ENCODE peak calls at places on chromosomes 2 and 18, in seven cellular contexts. X is T-cell; C is AG04450; H is DMS 273 treated with DMSO at 0.1 percent for 48 hours; A is NCI-H446 treated with DMSO at 0.1 percent for 48 hours; M is stimulated activated CD8-positive, alpha-beta memory T cell treated with anti-CD3 and anti-CD28 coated beads, Interleukin-4, amount 100 ng/mL, for 1 hour; U is stimulated activated naive B cell treated with anti-CD40 and anti-IgM and Interleukin-4, amounts not matched to agents 10 μg/mL and 1 μg/mL and 100 μg/mL, for 72 hours. E is an unnamed sample.
A peak's percentile ranks its signal among the peaks of the same experiment; 100 is the strongest.

GRCh38 chr2:53129851-53130250 is 637.8 kb upstream of the CHAC2 start:
- DNase-seq in A (no peak), M (no peak), X (no peak), C (peak; percentile 47), H (no peak), U (no peak), E (no peak)

GRCh38 chr2:29516767-29517166 is 401.6 kb downstream of the CLIP4 start:
- DNase-seq in A (no peak), U (no peak), M (no peak), X (no peak), H (no peak), C (no peak), E (no peak)

GRCh38 chr2:38076250-38076709 is 329 bp upstream of the CYP1B1 start:
- DNase-seq in A (no peak), H (peak; percentile 54), M (no peak), C (no peak), U (peak; percentile 56), X (no peak), E (no peak)

GRCh38 chr2:109170645-109171044 is 41.6 kb downstream of the SH3RF3 start:
- DNase-seq in H (no peak), U (no peak), M (no peak), A (no peak), X (no peak), C (no peak), E (no peak)

GRCh38 chr2:3639653-3640052 is 18.3 kb upstream of the ALLC start:
- DNase-seq in M (no peak), A (no peak), X (no peak), U (no peak), H (no peak), C (no peak), E (no peak)

GRCh38 chr2:12164689-12165088 is 418.3 kb downstream of the LPIN1 start:
- DNase-seq in H (no peak), U (no peak), M (no peak), C (no peak), X (no peak), A (no peak), E (no peak)

GRCh38 chr2:33378551-33379220 is 97.8 kb upstream of the RASGRP3 start:
- DNase-seq in U (no peak), X (no peak), H (no peak), C (no peak), A (no peak), M (no peak), E (no peak)

GRCh38 chr2:238528953-238529781 is 102.4 kb downstream of the ASB1 start:
- DNase-seq in M (no peak), X (no peak), H (no peak), C (peak; percentile 44), U (no peak), A (no peak), E (no peak)

GRCh38 chr2:162826901-162827300 is 11.7 kb downstream of the KCNH7 start:
- DNase-seq in U (no peak), M (no peak), H (no peak), X (no peak), A (no peak), C (no peak), E (no peak)

GRCh38 chr2:168118733-168119518 is 128.5 kb downstream of the STK39 start:
- DNase-seq in U (peak; percentile 40), H (no peak), C (peak; percentile 54), M (no peak), A (peak; percentile 27), X (no peak), E (peak; percentile 9)

GRCh38 chr2:72162574-72162973 is 14.9 kb upstream of the CYP26B1 start:
- DNase-seq in C (no peak), H (no peak), A (no peak), X (no peak), U (no peak), M (no peak), E (no peak)

GRCh38 chr18:37441821-37442220 is 123.8 kb downstream of the CELF4 start:
- DNase-seq in C (no peak), H (no peak), A (no peak), M (no peak), X (no peak), U (no peak), E (no peak)

GRCh38 chr2:239188536-239188935 is 212.3 kb downstream of the HDAC4 start:
- DNase-seq in U (no peak), X (no peak), H (no peak), C (no peak), A (no peak), M (no peak), E (no peak)

GRCh38 chr2:207782238-207783030 is 12.7 kb upstream of the FZD5 start:
- DNase-seq in H (no peak), U (no peak), X (no peak), A (no peak), M (no peak), C (no peak), E (no peak)

GRCh38 chr2:113858764-113859163 is 31.1 kb upstream of the ACTR3 start:
- DNase-seq in M (no peak), H (no peak), X (no peak), U (no peak), C (peak; percentile 66), A (no peak), E (no peak)

GRCh38 chr2:174341301-174341994 is 6.7 kb downstream of the SP9 start:
- DNase-seq in X (peak; percentile 85), A (peak; percentile 35), U (peak; percentile 83), C (peak; percentile 47), H (peak; percentile 69), M (peak; percentile 71), E (no peak)

GRCh38 chr2:239719791-239720410 is 305.2 kb downstream of the NDUFA10 start:
- DNase-seq in A (no peak), M (no peak), H (no peak), C (no peak), U (no peak), X (no peak), E (no peak)

GRCh38 chr18:46324556-46324955 is 220.4 kb downstream of the HAUS1 start:
- DNase-seq in M (no peak), X (no peak), C (peak; percentile 11), A (no peak), H (peak; percentile 29), U (no peak), E (peak; percentile 77)

GRCh38 chr2:42554392-42554791 is 14.0 kb upstream of the MTA3 start:
- DNase-seq in M (no peak), H (no peak), C (no peak), U (no peak), X (no peak), A (no peak), E (no peak)

GRCh38 chr2:199392363-199392762 is 65.4 kb downstream of the SATB2 start:
- DNase-seq in U (no peak), M (no peak), A (no peak), C (no peak), X (no peak), H (no peak), E (no peak)

GRCh38 chr2:173134703-173135102 is 59.1 kb downstream of the MAP3K20 start:
- DNase-seq in U (no peak), H (no peak), X (no peak), M (no peak), A (no peak), C (no peak), E (no peak)

GRCh38 chr2:232875256-232876070 is 5.4 kb downstream of the SNORC start:
- DNase-seq in C (no peak), H (no peak), X (no peak), U (no peak), A (no peak), M (no peak), E (no peak)

GRCh38 chr2:96828874-96829273 is 12.8 kb downstream of the CNNM3 start:
- DNase-seq in X (no peak), C (no peak), U (no peak), M (no peak), A (no peak), H (no peak), E (no peak)

GRCh38 chr2:164479460-164479859 is 141.8 kb downstream of the GRB14 start:
- DNase-seq in U (no peak), M (no peak), A (peak; percentile 53), C (no peak), H (no peak), X (no peak), E (no peak)

GRCh38 chr2:101616411-101616810 is 81.1 kb upstream of the MAP4K4 start:
- DNase-seq in U (no peak), X (no peak), H (peak; percentile 52), C (no peak), A (peak; percentile 34), M (no peak), E (no peak)

GRCh38 chr18:47970664-47971523 is 40.4 kb upstream of the SMAD2 start:
- DNase-seq in C (no peak), A (no peak), X (no peak), M (no peak), H (no peak), U (no peak), E (peak; percentile 46)

GRCh38 chr2:189854956-189855355 is 70.7 kb downstream of the PMS1 start:
- DNase-seq in X (no peak), M (no peak), C (no peak), H (no peak), A (no peak), U (no peak), E (no peak)

E was measured in SIG-M5.